ENCODE peak calls at places on chromosomes 11 and 22, in eight cellular contexts. E, C, D, A, G, F, S and U are unnamed samples.

GRCh38 chr11:85088286-85088685 is 538.9 kb downstream of the DLG2 start:
- DNase-seq in E (no peak), C (no peak), D (peak), A (no peak), G (no peak), F (no peak), S (peak), U (no peak)

GRCh38 chr11:60251485-60252207 is 8.7 kb upstream of the MS4A4E start:
- DNase-seq in E (peak), C (no peak), D (no peak), A (no peak), G (peak), F (peak), S (no peak), U (no peak)

GRCh38 chr22:31083377-31083768 is 2.3 kb downstream of the SMTN start:
- DNase-seq in E (no peak), C (no peak), D (no peak), A (no peak), G (no peak), F (no peak), S (no peak), U (no peak)

GRCh38 chr11:116533186-116533825 is 239.5 kb downstream of the BUD13 start:
- DNase-seq in E (no peak), C (no peak), D (no peak), A (no peak), G (no peak), F (no peak), S (no peak), U (no peak)

GRCh38 chr22:41998361-41999261 is at the start of gene WBP2NL:
- DNase-seq in E (peak), C (peak), D (peak), A (no peak), G (peak), F (peak), S (peak), U (peak)

GRCh38 chr11:47545298-47545697 is 7.6 kb downstream of the CELF1 start:
- DNase-seq in E (no peak), C (no peak), D (no peak), A (no peak), G (no peak), F (no peak), S (no peak), U (no peak)

GRCh38 chr11:7555067-7555699 is 41.4 kb downstream of the PPFIBP2 start:
- DNase-seq in E (no peak), C (peak), D (no peak), A (no peak), G (no peak), F (no peak), S (peak), U (peak)

GRCh38 chr11:133797542-133797941 is 47.8 kb downstream of the SPATA19 start:
- DNase-seq in E (no peak), C (no peak), D (no peak), A (no peak), G (no peak), F (no peak), S (no peak), U (no peak)

GRCh38 chr11:65559951-65560537 is 1.9 kb upstream of the LTBP3 start:
- DNase-seq in E (peak), C (no peak), D (no peak), A (no peak), G (peak), F (no peak), S (peak), U (no peak)

GRCh38 chr11:129375731-129376657 is at the start of gene BARX2:
- DNase-seq in E (peak), C (peak), D (peak), A (no peak), G (peak), F (no peak), S (peak), U (peak)

GRCh38 chr11:129374993-129375721 is 491 bp upstream of the BARX2 start:
- DNase-seq in E (peak), C (no peak), D (no peak), A (no peak), G (peak), F (no peak), S (no peak), U (peak)

GRCh38 chr11:129374081-129374992 is 1.3 kb upstream of the BARX2 start:
- DNase-seq in E (no peak), C (no peak), D (no peak), A (no peak), G (peak), F (no peak), S (no peak), U (no peak)

GRCh38 chr11:129377739-129378138 is 2.1 kb downstream of the BARX2 start:
- DNase-seq in E (no peak), C (no peak), D (no peak), A (no peak), G (no peak), F (no peak), S (no peak), U (no peak)

DNA sequence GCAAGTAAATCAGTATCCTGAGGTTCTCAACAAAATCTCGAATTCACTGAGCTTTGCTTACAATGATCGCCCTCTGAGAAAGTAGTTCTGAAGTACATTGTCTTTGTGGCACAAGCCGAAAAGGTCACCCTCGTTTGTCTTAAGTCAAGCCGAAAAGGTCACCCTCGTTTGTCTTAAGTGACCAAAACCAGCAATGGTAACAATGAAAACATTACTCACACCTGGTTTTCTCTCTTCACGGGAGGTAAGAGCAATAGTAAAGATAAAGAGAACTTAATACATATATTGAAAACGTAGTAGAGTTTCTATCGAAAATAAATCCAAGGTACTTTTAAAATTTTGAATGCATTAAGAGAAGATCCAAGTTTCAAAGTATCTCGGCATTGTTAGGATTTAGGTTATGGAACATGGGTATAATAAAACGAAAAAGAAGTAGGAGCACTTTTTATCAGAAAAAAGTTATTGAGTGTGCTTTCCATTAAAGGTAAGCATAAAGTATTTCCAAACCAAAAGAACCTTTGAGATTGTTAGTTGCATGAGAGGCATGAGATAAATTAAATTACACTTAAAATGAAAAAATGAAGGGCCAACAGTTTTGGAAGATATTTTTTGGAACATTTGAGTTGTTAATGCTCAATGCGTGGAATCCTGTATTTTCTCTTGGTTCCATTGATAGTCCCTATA is 1.2 kb downstream of the BARX2 start:
- DNase-seq in E (no peak), C (no peak), D (no peak), A (no peak), G (no peak), F (no peak), S (no peak), U (no peak)
- H3K4me3 ChIP-seq in E (no peak), C (no peak), D (no peak), A (no peak), G (no peak), F (no peak), S (no peak), U (peak)

GRCh38 chr11:118251858-118252652 is at the start of gene MPZL3:
- DNase-seq in E (peak), C (peak), D (no peak), A (no peak), G (peak), F (peak), S (peak), U (peak)
- H3K4me3 ChIP-seq in E (peak), C (peak), D (peak), A (peak), G (peak), F (peak), S (peak), U (peak)

GRCh38 chr11:76835928-76836612 is 24.6 kb upstream of the ACER3 start:
- DNase-seq in E (no peak), C (peak), D (peak), A (no peak), G (peak), F (no peak), S (peak), U (peak)
- H3K4me3 ChIP-seq in E (no peak), C (no peak), D (no peak), A (no peak), G (no peak), F (no peak), S (no peak), U (no peak)

GRCh38 chr11:57476883-57477506 is 16.7 kb downstream of the RTN4RL2 start:
- DNase-seq in E (peak), C (peak), D (no peak), A (no peak), G (peak), F (peak), S (peak), U (no peak)
- H3K4me3 ChIP-seq in E (peak), C (peak), D (peak), A (no peak), G (peak), F (no peak), S (peak), U (peak)

DNA sequence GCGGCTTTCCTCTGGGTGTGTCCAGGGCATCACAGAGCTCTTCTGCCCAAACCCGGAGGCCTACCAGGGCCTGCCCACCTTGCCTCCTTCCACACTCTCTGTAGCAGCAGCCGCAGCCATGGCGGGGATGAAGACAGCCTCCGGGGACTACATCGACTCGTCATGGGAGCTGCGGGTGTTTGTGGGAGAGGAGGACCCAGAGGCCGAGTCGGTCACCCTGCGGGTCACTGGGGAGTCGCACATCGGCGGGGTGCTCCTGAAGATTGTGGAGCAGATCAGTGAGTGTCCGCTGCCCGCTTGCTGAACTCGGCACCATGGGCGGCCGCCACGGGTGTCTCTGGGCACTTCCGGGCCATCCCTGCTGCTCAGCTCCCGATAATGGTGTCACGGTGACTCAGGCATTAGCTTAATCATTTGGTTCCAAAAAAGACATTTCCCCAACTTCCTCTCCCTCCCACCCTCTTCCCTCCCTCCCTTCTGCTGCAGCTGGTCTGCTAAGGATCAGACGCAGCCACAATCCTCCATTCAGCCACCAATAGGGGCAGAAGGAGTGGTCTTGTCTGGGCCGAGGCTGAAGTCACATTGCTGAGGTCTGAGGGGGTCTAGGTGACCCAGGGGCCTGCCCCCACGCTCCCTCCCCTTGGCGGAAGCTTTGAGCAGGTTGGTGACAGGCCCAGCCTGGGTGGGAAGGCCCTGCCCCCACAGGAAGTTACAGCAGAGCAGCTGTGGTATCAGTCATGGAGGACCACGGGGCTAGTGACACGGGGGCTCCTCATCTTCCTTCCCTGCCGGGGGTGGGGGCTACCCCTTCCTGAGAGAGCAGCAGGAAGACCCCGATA is 945 bp downstream of the FERMT3 start:
- DNase-seq in E (no peak), C (peak), D (no peak), A (no peak), G (no peak), F (peak), S (peak), U (no peak)
- H3K4me3 ChIP-seq in E (no peak), C (peak), D (no peak), A (no peak), G (no peak), F (peak), S (no peak), U (peak)

DNA sequence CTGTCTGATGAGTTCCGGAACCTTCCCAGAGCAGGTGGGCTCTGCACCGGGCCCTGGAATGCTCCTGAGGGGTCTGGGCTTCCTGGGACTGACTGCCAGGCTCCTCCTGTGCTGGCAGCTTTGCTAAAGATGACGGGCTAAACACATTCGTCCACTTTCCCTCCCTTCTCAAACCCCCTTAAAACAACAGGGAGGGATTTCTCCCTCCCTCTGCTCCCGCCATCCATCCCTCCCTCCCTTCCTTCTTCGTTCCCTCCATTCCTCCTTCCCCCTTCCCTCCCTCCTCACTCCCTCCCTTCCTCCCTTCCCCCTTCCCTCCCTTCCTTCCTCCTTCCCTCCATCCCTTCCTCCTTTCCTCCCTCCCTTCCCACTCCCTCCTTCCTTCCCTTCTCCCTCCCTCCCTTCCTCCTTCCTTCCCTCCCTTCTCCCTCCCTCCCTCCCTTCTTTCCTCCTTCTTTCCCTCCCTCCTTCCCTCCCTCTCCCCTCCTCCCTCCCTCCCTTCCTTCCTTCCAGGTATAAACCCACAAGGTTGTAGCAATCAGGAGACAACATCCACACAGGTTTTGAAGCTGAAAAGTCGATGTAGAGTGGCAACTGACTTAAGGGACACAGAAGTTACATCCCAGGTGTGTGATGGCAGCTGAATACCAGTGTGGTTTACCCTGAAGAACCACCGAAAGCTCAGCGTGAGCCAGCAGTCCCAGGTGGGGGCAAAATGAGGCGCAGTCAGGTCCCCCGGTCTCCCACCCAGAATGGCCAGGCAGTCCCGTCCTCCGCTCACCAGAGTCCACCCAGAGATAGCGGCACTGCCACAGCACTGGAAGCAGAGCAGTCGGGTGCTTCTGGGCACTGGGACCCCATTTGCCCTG is 18.7 kb upstream of the MGAT3 start:
- DNase-seq in E (no peak), C (no peak), D (no peak), A (no peak), G (no peak), F (no peak), S (no peak), U (no peak)
- H3K4me3 ChIP-seq in E (no peak), C (no peak), D (no peak), A (no peak), G (no peak), F (no peak), S (no peak), U (peak)

GRCh38 chr11:125165111-125165663 is 636 bp downstream of the PKNOX2 start:
- DNase-seq in E (peak), C (no peak), D (no peak), A (no peak), G (no peak), F (no peak), S (peak), U (peak)

GRCh38 chr11:125162743-125163142 is 1.8 kb upstream of the PKNOX2 start:
- DNase-seq in E (no peak), C (no peak), D (no peak), A (no peak), G (no peak), F (no peak), S (no peak), U (no peak)

GRCh38 chr11:125164091-125164421 is 495 bp upstream of the PKNOX2 start:
- DNase-seq in E (no peak), C (no peak), D (no peak), A (no peak), G (no peak), F (no peak), S (no peak), U (no peak)

GRCh38 chr11:125164422-125165110 is at the start of gene PKNOX2:
- DNase-seq in E (peak), C (peak), D (no peak), A (no peak), G (peak), F (peak), S (peak), U (peak)

GRCh38 chr11:125163431-125164011 is 1.0 kb upstream of the PKNOX2 start:
- DNase-seq in E (no peak), C (no peak), D (no peak), A (no peak), G (no peak), F (no peak), S (no peak), U (no peak)
- H3K4me3 ChIP-seq in E (no peak), C (no peak), D (no peak), A (no peak), G (no peak), F (no peak), S (no peak), U (no peak)

GRCh38 chr11:3853545-3853842 is 2.0 kb upstream of the STIM1 start:
- DNase-seq in E (no peak), C (no peak), D (no peak), A (no peak), G (no peak), F (no peak), S (no peak), U (no peak)

GRCh38 chr11:3854977-3855807 is at the start of gene STIM1:
- DNase-seq in E (peak), C (peak), D (peak), A (peak), G (peak), F (peak), S (peak), U (peak)

GRCh38 chr11:3855808-3856491 is 486 bp downstream of the STIM1 start:
- DNase-seq in E (peak), C (peak), D (no peak), A (no peak), G (peak), F (peak), S (no peak), U (no peak)

GRCh38 chr11:3853935-3854659 is 1.4 kb upstream of the STIM1 start:
- DNase-seq in E (peak), C (peak), D (no peak), A (no peak), G (no peak), F (peak), S (no peak), U (no peak)

DNA sequence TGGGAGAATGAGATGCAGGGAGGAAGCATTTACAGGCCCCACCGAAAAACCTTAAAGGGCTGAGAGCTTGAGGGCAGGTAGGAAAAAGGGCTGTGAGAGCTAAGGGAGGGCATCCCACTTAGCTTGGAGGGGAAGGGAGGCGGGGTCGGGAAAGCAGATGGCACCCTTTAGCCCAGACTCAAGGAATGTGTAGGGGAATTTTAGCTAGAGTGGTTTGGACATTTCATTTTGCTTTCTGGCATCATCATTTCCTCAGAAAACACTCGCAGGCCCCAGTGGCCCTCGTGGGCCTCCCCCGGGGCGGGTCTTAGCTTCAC is 846 bp upstream of the STIM1 start:
- DNase-seq in E (no peak), C (no peak), D (no peak), A (no peak), G (no peak), F (no peak), S (no peak), U (no peak)
- H3K4me3 ChIP-seq in E (peak), C (no peak), D (peak), A (peak), G (peak), F (peak), S (no peak), U (peak)

DNA sequence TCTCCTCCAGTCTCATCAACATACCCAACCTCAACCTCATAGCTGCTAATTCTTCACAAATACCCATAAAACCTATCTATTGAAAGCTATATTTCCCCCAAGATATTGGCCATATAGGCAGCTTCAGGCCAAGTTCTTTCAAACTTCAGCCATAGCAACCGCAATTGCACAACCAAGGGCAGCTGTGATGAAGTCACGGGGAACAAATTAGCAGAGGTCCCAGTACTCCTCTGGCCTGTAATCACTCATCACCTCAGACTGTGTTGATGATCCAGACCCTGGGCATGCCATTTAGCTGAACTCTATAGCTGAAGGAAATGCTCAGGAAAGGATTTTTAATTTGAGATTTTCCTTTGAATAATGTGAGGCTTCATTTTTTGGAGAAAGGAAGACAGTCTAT is 84.1 kb downstream of the SLC1A2 start:
- DNase-seq in E (no peak), C (peak), D (no peak), A (no peak), G (no peak), F (no peak), S (peak), U (no peak)
- H3K4me3 ChIP-seq in E (no peak), C (no peak), D (no peak), A (no peak), G (no peak), F (no peak), S (no peak), U (no peak)

GRCh38 chr11:123163621-123164020 is 31.4 kb downstream of the CLMP start:
- DNase-seq in E (no peak), C (no peak), D (no peak), A (no peak), G (no peak), F (no peak), S (no peak), U (no peak)
- H3K4me3 ChIP-seq in E (no peak), C (no peak), D (no peak), A (no peak), G (no peak), F (no peak), S (no peak), U (no peak)